ENCODE peak calls at places on chromosome 21, in four cellular contexts. One of them, this sample, is unnamed.

GRCh38 chr21:31254131-31254530 is 89.9 kb downstream of the TIAM1 start:
- DNase-seq in IMR-90: no peak
- DNase-seq in esophagus muscularis mucosa: no peak
- DNase-seq in H1: no peak
- DNase-seq in this sample: no peak

GRCh38 chr21:20902998-20903397 is 95.2 kb upstream of the NCAM2 start:
- DNase-seq in esophagus muscularis mucosa: no peak
- DNase-seq in H1: no peak
- DNase-seq in IMR-90: no peak
- DNase-seq in this sample: no peak

GRCh38 chr21:16193758-16194606 is 464.2 kb downstream of the USP25 start:
- DNase-seq in H1: peak
- DNase-seq in IMR-90: peak
- DNase-seq in esophagus muscularis mucosa: no peak
- DNase-seq in this sample: peak

GRCh38 chr21:41361786-41362604 is at the start of gene MX2:
- DNase-seq in IMR-90: peak
- DNase-seq in esophagus muscularis mucosa: peak
- DNase-seq in H1: no peak
- DNase-seq in this sample: peak

GRCh38 chr21:35189077-35189863 is 140.2 kb upstream of the RUNX1 start:
- DNase-seq in H1: no peak
- DNase-seq in esophagus muscularis mucosa: no peak
- DNase-seq in IMR-90: peak
- DNase-seq in this sample: no peak

GRCh38 chr21:41328660-41329300 is 12.2 kb downstream of the FAM3B start:
- DNase-seq in H1: no peak
- DNase-seq in IMR-90: peak
- DNase-seq in esophagus muscularis mucosa: no peak
- DNase-seq in this sample: no peak

GRCh38 chr21:25560151-25560783 is 47.0 kb downstream of the MRPL39 start:
- DNase-seq in IMR-90: no peak
- DNase-seq in esophagus muscularis mucosa: no peak
- DNase-seq in H1: no peak
- DNase-seq in this sample: no peak

GRCh38 chr21:40852563-40852962 is 5.6 kb upstream of the DSCAM start:
- DNase-seq in esophagus muscularis mucosa: no peak
- DNase-seq in H1: no peak
- DNase-seq in IMR-90: no peak
- DNase-seq in this sample: no peak

GRCh38 chr21:27034796-27035195 is 67.9 kb upstream of the ADAMTS5 start:
- DNase-seq in IMR-90: no peak
- DNase-seq in H1: no peak
- DNase-seq in esophagus muscularis mucosa: no peak
- DNase-seq in this sample: no peak

GRCh38 chr21:37878946-37879660 is 37.2 kb downstream of the KCNJ6 start:
- DNase-seq in esophagus muscularis mucosa: no peak
- DNase-seq in IMR-90: peak
- DNase-seq in H1: no peak
- DNase-seq in this sample: no peak

DNA sequence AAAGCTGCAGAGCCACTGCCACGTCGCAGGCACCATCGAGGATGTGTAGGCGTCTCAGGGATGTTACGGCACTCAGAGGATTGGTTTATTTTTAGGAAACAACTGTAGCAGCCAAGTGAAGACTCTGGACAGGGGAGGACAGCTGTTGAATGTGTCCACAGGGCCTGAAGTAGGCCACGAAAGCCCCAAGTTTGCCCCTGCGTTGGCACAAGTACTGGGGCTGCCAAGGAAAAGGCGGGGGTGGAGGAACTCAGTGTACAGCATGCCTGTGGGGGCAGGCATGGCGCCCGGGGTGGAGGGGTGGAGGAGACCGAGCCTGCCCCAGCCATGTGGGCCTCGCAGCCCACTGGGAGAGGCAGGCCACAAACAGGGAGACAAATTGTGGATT is 89.7 kb downstream of the ADARB1 start:
- DNase-seq in esophagus muscularis mucosa: peak
- DNase-seq in H1: no peak
- DNase-seq in IMR-90: peak
- DNase-seq in this sample: no peak
- TF ChIP-seq POLR2A in esophagus muscularis mucosa: no peak
- TF ChIP-seq POLR2A in H1: no peak
- TF ChIP-seq POLR2A in IMR-90: no peak
- TF ChIP-seq POLR2A in this sample: no peak

DNA sequence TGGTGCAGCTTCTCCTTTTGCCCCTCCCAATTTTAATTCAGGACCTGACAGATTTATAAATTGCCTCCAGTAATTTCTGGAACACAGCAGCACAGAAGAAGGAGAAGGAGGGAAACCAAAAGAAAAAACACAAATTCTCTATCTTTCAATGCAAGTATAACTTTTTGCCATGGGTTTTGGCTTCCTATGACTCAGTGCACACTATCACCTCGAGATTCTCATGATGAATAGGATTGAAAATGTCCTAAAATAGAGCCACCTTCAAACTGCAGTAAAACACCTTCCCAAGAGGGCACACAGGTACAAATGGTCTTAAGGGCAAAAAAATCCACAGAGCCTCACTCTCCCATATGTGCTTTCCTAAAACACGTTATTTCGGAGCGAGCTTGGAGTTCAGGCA is 113.6 kb downstream of the HLCS start:
- DNase-seq in IMR-90: no peak
- DNase-seq in esophagus muscularis mucosa: no peak
- DNase-seq in H1: no peak
- DNase-seq in this sample: no peak
- TF ChIP-seq POLR2A in IMR-90: no peak
- TF ChIP-seq POLR2A in esophagus muscularis mucosa: no peak
- TF ChIP-seq POLR2A in H1: no peak
- TF ChIP-seq POLR2A in this sample: no peak

GRCh38 chr21:42971897-42972275 is 2.5 kb upstream of the PKNOX1 start:
- DNase-seq in IMR-90: no peak
- DNase-seq in H1: no peak
- DNase-seq in esophagus muscularis mucosa: no peak
- DNase-seq in this sample: no peak
- TF ChIP-seq POLR2A in IMR-90: no peak
- TF ChIP-seq POLR2A in H1: no peak
- TF ChIP-seq POLR2A in esophagus muscularis mucosa: no peak
- TF ChIP-seq POLR2A in this sample: no peak

DNA sequence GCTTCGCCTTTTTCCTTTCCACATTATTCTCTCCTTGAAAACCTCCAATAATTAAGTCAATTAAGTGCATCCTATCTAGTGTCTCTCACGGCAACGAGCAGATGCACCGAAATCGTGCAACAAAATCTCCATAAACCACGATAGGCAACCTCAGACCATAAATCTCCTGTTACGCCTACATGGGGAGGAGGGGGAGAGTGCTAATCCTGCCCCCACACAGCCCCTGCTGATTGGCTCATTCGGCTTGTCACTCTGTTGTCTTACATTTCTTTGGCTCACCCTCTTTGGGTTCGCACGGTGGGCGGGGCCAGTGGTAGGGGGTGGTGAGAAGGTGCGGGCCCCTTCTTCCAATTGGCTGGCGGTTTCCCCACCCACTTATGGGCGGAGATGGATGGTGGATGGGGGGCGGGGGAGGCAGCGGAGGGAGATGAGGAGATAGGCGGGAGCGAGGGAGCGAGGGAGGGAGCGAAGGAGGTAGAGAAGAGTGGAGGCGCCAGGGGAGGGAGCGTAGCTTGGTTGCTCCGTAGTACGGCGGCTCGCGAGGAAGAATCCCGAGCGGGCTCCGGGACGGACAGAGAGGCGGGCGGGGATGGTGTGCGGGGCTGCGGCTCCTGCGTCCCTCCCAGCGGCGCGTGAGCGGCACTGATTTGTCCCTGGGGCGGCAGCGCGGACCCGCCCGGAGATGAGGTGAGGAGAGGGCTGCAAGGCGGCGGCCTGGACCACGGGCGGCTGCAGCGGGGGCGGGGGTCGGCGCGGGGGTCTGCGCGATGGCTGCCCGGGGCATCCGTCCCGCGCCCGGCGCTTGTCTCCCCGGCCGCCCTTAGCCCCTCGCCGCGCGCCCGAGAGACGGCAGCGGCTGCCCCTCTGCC is at the start of gene ITSN1:
- DNase-seq in esophagus muscularis mucosa: peak
- DNase-seq in H1: peak
- DNase-seq in IMR-90: peak
- DNase-seq in this sample: peak
- TF ChIP-seq POLR2A in esophagus muscularis mucosa: peak
- TF ChIP-seq POLR2A in H1: peak
- TF ChIP-seq POLR2A in IMR-90: peak
- TF ChIP-seq POLR2A in this sample: peak

GRCh38 chr21:45974073-45975016 is 7.2 kb upstream of the COL6A1 start:
- DNase-seq in IMR-90: peak
- DNase-seq in H1: no peak
- DNase-seq in esophagus muscularis mucosa: no peak
- DNase-seq in this sample: peak

GRCh38 chr21:45973475-45974072 is 8.0 kb upstream of the COL6A1 start:
- DNase-seq in IMR-90: peak
- DNase-seq in esophagus muscularis mucosa: no peak
- DNase-seq in H1: no peak
- DNase-seq in this sample: peak

GRCh38 chr21:45972716-45973474 is 8.7 kb upstream of the COL6A1 start:
- DNase-seq in esophagus muscularis mucosa: no peak
- DNase-seq in H1: no peak
- DNase-seq in IMR-90: peak
- DNase-seq in this sample: peak

GRCh38 chr21:45976666-45977335 is 4.8 kb upstream of the COL6A1 start:
- DNase-seq in IMR-90: no peak
- DNase-seq in esophagus muscularis mucosa: no peak
- DNase-seq in H1: no peak
- DNase-seq in this sample: no peak

GRCh38 chr21:45975017-45975595 is 6.5 kb upstream of the COL6A1 start:
- DNase-seq in IMR-90: peak
- DNase-seq in H1: no peak
- DNase-seq in esophagus muscularis mucosa: no peak
- DNase-seq in this sample: peak
- TF ChIP-seq POLR2A in IMR-90: no peak
- TF ChIP-seq POLR2A in H1: no peak
- TF ChIP-seq POLR2A in esophagus muscularis mucosa: no peak
- TF ChIP-seq POLR2A in this sample: no peak

GRCh38 chr21:46142581-46143473 is 12.6 kb downstream of the FTCD start:
- DNase-seq in esophagus muscularis mucosa: no peak
- DNase-seq in IMR-90: no peak
- DNase-seq in H1: no peak
- DNase-seq in this sample: no peak
- TF ChIP-seq POLR2A in esophagus muscularis mucosa: no peak
- TF ChIP-seq POLR2A in IMR-90: no peak
- TF ChIP-seq POLR2A in H1: peak
- TF ChIP-seq POLR2A in this sample: no peak

GRCh38 chr21:33101300-33102005 is 31.5 kb downstream of the OLIG1 start:
- DNase-seq in esophagus muscularis mucosa: no peak
- DNase-seq in IMR-90: no peak
- DNase-seq in H1: no peak
- DNase-seq in this sample: no peak
- TF ChIP-seq POLR2A in esophagus muscularis mucosa: no peak
- TF ChIP-seq POLR2A in IMR-90: no peak
- TF ChIP-seq POLR2A in H1: no peak
- TF ChIP-seq POLR2A in this sample: no peak

GRCh38 chr21:14875704-14876364 is 189.0 kb downstream of the NRIP1 start:
- DNase-seq in esophagus muscularis mucosa: no peak
- DNase-seq in IMR-90: no peak
- DNase-seq in H1: no peak
- DNase-seq in this sample: no peak

GRCh38 chr21:14877581-14878228 is 187.1 kb downstream of the NRIP1 start:
- DNase-seq in H1: no peak
- DNase-seq in esophagus muscularis mucosa: no peak
- DNase-seq in IMR-90: peak
- DNase-seq in this sample: no peak

GRCh38 chr21:14876464-14876863 is 188.3 kb downstream of the NRIP1 start:
- DNase-seq in IMR-90: no peak
- DNase-seq in H1: no peak
- DNase-seq in esophagus muscularis mucosa: no peak
- DNase-seq in this sample: no peak

GRCh38 chr21:14874379-14874778 is 190.4 kb downstream of the NRIP1 start:
- DNase-seq in H1: no peak
- DNase-seq in esophagus muscularis mucosa: no peak
- DNase-seq in IMR-90: no peak
- DNase-seq in this sample: no peak

DNA sequence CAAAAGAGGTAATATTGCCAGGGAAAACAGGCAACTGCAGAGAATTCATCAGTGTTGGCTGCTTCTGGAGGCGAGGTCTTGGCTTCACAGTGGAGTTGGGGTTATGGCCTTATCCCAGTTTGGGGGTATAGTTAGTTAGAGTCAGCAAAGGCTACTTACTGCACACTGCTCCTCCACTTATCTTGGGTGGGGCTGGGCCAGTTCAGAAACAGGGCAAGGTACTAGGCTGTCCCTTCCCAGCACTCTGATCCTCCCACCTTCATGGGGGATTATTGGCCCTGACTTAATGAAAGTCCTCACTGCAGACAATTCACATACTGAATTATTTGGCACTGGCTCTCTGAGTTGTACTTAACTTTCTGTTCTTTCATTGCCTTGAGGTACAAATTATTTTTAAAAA is 189.6 kb downstream of the NRIP1 start:
- DNase-seq in esophagus muscularis mucosa: no peak
- DNase-seq in IMR-90: no peak
- DNase-seq in H1: no peak
- DNase-seq in this sample: no peak
- TF ChIP-seq POLR2A in esophagus muscularis mucosa: no peak
- TF ChIP-seq POLR2A in IMR-90: no peak
- TF ChIP-seq POLR2A in H1: no peak
- TF ChIP-seq POLR2A in this sample: no peak

DNA sequence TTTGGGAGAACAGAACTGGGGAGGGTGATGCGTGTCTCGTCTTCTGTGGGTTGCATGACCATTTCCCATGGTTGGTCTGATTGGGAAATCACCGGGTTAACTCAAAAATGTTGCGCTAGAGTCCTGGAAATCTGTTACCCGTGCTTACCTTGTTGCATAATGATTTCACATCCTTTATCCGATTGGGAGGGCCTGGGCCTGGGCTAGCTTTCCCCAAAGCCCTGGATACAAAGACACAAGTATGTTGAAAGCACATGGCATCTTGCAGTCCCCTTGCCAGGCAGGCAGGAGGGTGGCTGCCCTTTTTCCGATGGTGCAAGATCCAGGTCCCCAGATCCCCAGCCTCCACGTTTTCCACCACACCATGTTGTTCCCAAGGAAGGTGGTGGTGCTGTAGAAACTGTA is 582 bp downstream of the TRPM2 start:
- DNase-seq in IMR-90: no peak
- DNase-seq in H1: no peak
- DNase-seq in esophagus muscularis mucosa: no peak
- DNase-seq in this sample: no peak
- TF ChIP-seq POLR2A in IMR-90: no peak
- TF ChIP-seq POLR2A in H1: no peak
- TF ChIP-seq POLR2A in esophagus muscularis mucosa: no peak
- TF ChIP-seq POLR2A in this sample: no peak